ENCODE peak calls at places on chromosomes 11 and 22, in seven cellular contexts. One of them, this sample, is unnamed.

GRCh38 chr11:12042215-12042676 is 33.8 kb upstream of the DKK3 start:
- DNase-seq in hepatocyte: peak; percentile 34
- DNase-seq in HCT116: peak; percentile 44
- DNase-seq in SK-N-SH: no peak
- DNase-seq in MM.1S: no peak
- DNase-seq in OCI-LY7: no peak
- DNase-seq in PC-3: peak; percentile 94
- DNase-seq in this sample: no peak

GRCh38 chr22:27144345-27144744 is 487.0 kb downstream of the MIAT start:
- DNase-seq in hepatocyte: no peak
- DNase-seq in HCT116: no peak
- DNase-seq in SK-N-SH: no peak
- DNase-seq in MM.1S: no peak
- DNase-seq in OCI-LY7: no peak
- DNase-seq in PC-3: no peak
- DNase-seq in this sample: no peak

GRCh38 chr11:32893091-32893946 is 708 bp downstream of the QSER1 start:
- DNase-seq in hepatocyte: peak; percentile 86
- DNase-seq in HCT116: no peak
- DNase-seq in SK-N-SH: peak; percentile 87
- DNase-seq in MM.1S: peak; percentile 58
- DNase-seq in OCI-LY7: peak; percentile 80
- DNase-seq in PC-3: peak; percentile 32
- DNase-seq in this sample: peak; percentile 92

GRCh38 chr22:47192651-47193437 is 430.4 kb downstream of the TBC1D22A start:
- DNase-seq in hepatocyte: no peak
- DNase-seq in HCT116: peak; percentile 75
- DNase-seq in SK-N-SH: no peak
- DNase-seq in MM.1S: no peak
- DNase-seq in OCI-LY7: peak; percentile 55
- DNase-seq in PC-3: peak; percentile 52
- DNase-seq in this sample: no peak

GRCh38 chr11:6926208-6927029 is at the start of gene ZNF215:
- DNase-seq in hepatocyte: peak; percentile 92
- DNase-seq in HCT116: peak; percentile 93
- DNase-seq in SK-N-SH: peak; percentile 17
- DNase-seq in MM.1S: peak; percentile 92
- DNase-seq in OCI-LY7: peak; percentile 94
- DNase-seq in PC-3: peak; percentile 80
- DNase-seq in this sample: peak; percentile 92

GRCh38 chr11:95792200-95792599 is 1.9 kb downstream of the CEP57 start:
- DNase-seq in hepatocyte: no peak
- DNase-seq in HCT116: no peak
- DNase-seq in SK-N-SH: no peak
- DNase-seq in MM.1S: no peak
- DNase-seq in OCI-LY7: no peak
- DNase-seq in PC-3: no peak
- DNase-seq in this sample: no peak

GRCh38 chr11:91664521-91664920 is 560.1 kb upstream of the FAT3 start:
- DNase-seq in hepatocyte: no peak
- DNase-seq in HCT116: no peak
- DNase-seq in SK-N-SH: no peak
- DNase-seq in MM.1S: no peak
- DNase-seq in OCI-LY7: no peak
- DNase-seq in PC-3: peak; percentile 31
- DNase-seq in this sample: peak; percentile 3

GRCh38 chr11:94800394-94800793 is 32.2 kb downstream of the AMOTL1 start:
- DNase-seq in hepatocyte: peak; percentile 52
- DNase-seq in HCT116: no peak
- DNase-seq in SK-N-SH: no peak
- DNase-seq in MM.1S: no peak
- DNase-seq in OCI-LY7: no peak
- DNase-seq in PC-3: no peak
- DNase-seq in this sample: no peak

GRCh38 chr22:37175414-37176144 is 12.5 kb downstream of the C1QTNF6 start:
- DNase-seq in hepatocyte: no peak
- DNase-seq in HCT116: no peak
- DNase-seq in SK-N-SH: peak; percentile 8
- DNase-seq in MM.1S: no peak
- DNase-seq in OCI-LY7: no peak
- DNase-seq in PC-3: no peak
- DNase-seq in this sample: no peak

GRCh38 chr11:15161746-15162145 is 47.0 kb downstream of the INSC start:
- DNase-seq in hepatocyte: no peak
- DNase-seq in HCT116: no peak
- DNase-seq in SK-N-SH: no peak
- DNase-seq in MM.1S: no peak
- DNase-seq in OCI-LY7: no peak
- DNase-seq in PC-3: no peak
- DNase-seq in this sample: no peak

GRCh38 chr11:26473216-26474194 is 98.6 kb downstream of the MUC15 start:
- DNase-seq in hepatocyte: no peak
- DNase-seq in HCT116: no peak
- DNase-seq in SK-N-SH: no peak
- DNase-seq in MM.1S: no peak
- DNase-seq in OCI-LY7: no peak
- DNase-seq in PC-3: no peak
- DNase-seq in this sample: no peak

GRCh38 chr11:44207292-44207691 is 102.6 kb downstream of the ALX4 start:
- DNase-seq in hepatocyte: no peak
- DNase-seq in HCT116: no peak
- DNase-seq in SK-N-SH: no peak
- DNase-seq in MM.1S: no peak
- DNase-seq in OCI-LY7: no peak
- DNase-seq in PC-3: no peak
- DNase-seq in this sample: no peak

GRCh38 chr22:46138058-46138797 is 12.1 kb upstream of the PPARA start:
- DNase-seq in hepatocyte: no peak
- DNase-seq in HCT116: no peak
- DNase-seq in SK-N-SH: no peak
- DNase-seq in MM.1S: no peak
- DNase-seq in OCI-LY7: no peak
- DNase-seq in PC-3: no peak
- DNase-seq in this sample: no peak

GRCh38 chr22:17250380-17251129 is 31.3 kb upstream of the ADA2 start:
- DNase-seq in hepatocyte: no peak
- DNase-seq in HCT116: no peak
- DNase-seq in SK-N-SH: no peak
- DNase-seq in MM.1S: no peak
- DNase-seq in OCI-LY7: no peak
- DNase-seq in PC-3: no peak
- DNase-seq in this sample: no peak

GRCh38 chr22:38411016-38411415 is 44.0 kb downstream of the KCNJ4 start:
- DNase-seq in hepatocyte: no peak
- DNase-seq in HCT116: no peak
- DNase-seq in SK-N-SH: no peak
- DNase-seq in MM.1S: no peak
- DNase-seq in OCI-LY7: no peak
- DNase-seq in PC-3: no peak
- DNase-seq in this sample: no peak

GRCh38 chr11:1633864-1634263 is 4.3 kb downstream of the KRTAP5-5 start:
- DNase-seq in hepatocyte: no peak
- DNase-seq in HCT116: no peak
- DNase-seq in SK-N-SH: no peak
- DNase-seq in MM.1S: no peak
- DNase-seq in OCI-LY7: no peak
- DNase-seq in PC-3: no peak
- DNase-seq in this sample: no peak

GRCh38 chr22:47837703-47838102 is 1075.3 kb downstream of the TBC1D22A start:
- DNase-seq in hepatocyte: peak; percentile 30
- DNase-seq in HCT116: peak; percentile 13
- DNase-seq in SK-N-SH: peak; percentile 20
- DNase-seq in MM.1S: peak; percentile 70
- DNase-seq in OCI-LY7: peak; percentile 65
- DNase-seq in PC-3: peak; percentile 54
- DNase-seq in this sample: peak; percentile 49

GRCh38 chr22:39469681-39470461 is 13.1 kb downstream of the MGAT3 start:
- DNase-seq in hepatocyte: peak; percentile 59
- DNase-seq in HCT116: no peak
- DNase-seq in SK-N-SH: peak; percentile 44
- DNase-seq in MM.1S: no peak
- DNase-seq in OCI-LY7: no peak
- DNase-seq in PC-3: no peak
- DNase-seq in this sample: peak; percentile 46

GRCh38 chr11:43589601-43590250 is 90.8 kb upstream of the HSD17B12 start:
- DNase-seq in hepatocyte: no peak
- DNase-seq in HCT116: no peak
- DNase-seq in SK-N-SH: no peak
- DNase-seq in MM.1S: no peak
- DNase-seq in OCI-LY7: no peak
- DNase-seq in PC-3: no peak
- DNase-seq in this sample: no peak

GRCh38 chr22:42282943-42283287 is 12.5 kb upstream of the TCF20 start:
- DNase-seq in hepatocyte: no peak
- DNase-seq in HCT116: no peak
- DNase-seq in SK-N-SH: no peak
- DNase-seq in MM.1S: no peak
- DNase-seq in OCI-LY7: no peak
- DNase-seq in PC-3: no peak
- DNase-seq in this sample: peak; percentile 83

GRCh38 chr11:108787105-108787504 is 122.2 kb downstream of the DDX10 start:
- DNase-seq in hepatocyte: no peak
- DNase-seq in HCT116: no peak
- DNase-seq in SK-N-SH: no peak
- DNase-seq in MM.1S: no peak
- DNase-seq in OCI-LY7: no peak
- DNase-seq in PC-3: peak; percentile 44
- DNase-seq in this sample: no peak
- TF ChIP-seq EZH2phosphoT487 in hepatocyte: no peak
- TF ChIP-seq EZH2phosphoT487 in HCT116: no peak
- TF ChIP-seq EZH2phosphoT487 in SK-N-SH: no peak
- TF ChIP-seq EZH2phosphoT487 in MM.1S: no peak
- TF ChIP-seq EZH2phosphoT487 in OCI-LY7: no peak
- TF ChIP-seq EZH2phosphoT487 in PC-3: no peak
- TF ChIP-seq EZH2phosphoT487 in this sample: no peak

GRCh38 chr11:110962907-110963306 is 250.7 kb upstream of the ARHGAP20 start:
- DNase-seq in hepatocyte: no peak
- DNase-seq in HCT116: no peak
- DNase-seq in SK-N-SH: peak; percentile 12
- DNase-seq in MM.1S: no peak
- DNase-seq in OCI-LY7: no peak
- DNase-seq in PC-3: no peak
- DNase-seq in this sample: no peak
- TF ChIP-seq EZH2phosphoT487 in hepatocyte: no peak
- TF ChIP-seq EZH2phosphoT487 in HCT116: no peak
- TF ChIP-seq EZH2phosphoT487 in SK-N-SH: no peak
- TF ChIP-seq EZH2phosphoT487 in MM.1S: no peak
- TF ChIP-seq EZH2phosphoT487 in OCI-LY7: no peak
- TF ChIP-seq EZH2phosphoT487 in PC-3: no peak
- TF ChIP-seq EZH2phosphoT487 in this sample: no peak

GRCh38 chr11:123392813-123393212 is 37.3 kb upstream of the GRAMD1B start:
- DNase-seq in hepatocyte: no peak
- DNase-seq in HCT116: no peak
- DNase-seq in SK-N-SH: no peak
- DNase-seq in MM.1S: no peak
- DNase-seq in OCI-LY7: no peak
- DNase-seq in PC-3: no peak
- DNase-seq in this sample: no peak
- TF ChIP-seq EZH2phosphoT487 in hepatocyte: no peak
- TF ChIP-seq EZH2phosphoT487 in HCT116: no peak
- TF ChIP-seq EZH2phosphoT487 in SK-N-SH: no peak
- TF ChIP-seq EZH2phosphoT487 in MM.1S: no peak
- TF ChIP-seq EZH2phosphoT487 in OCI-LY7: no peak
- TF ChIP-seq EZH2phosphoT487 in PC-3: no peak
- TF ChIP-seq EZH2phosphoT487 in this sample: no peak

GRCh38 chr11:29333993-29334780 is 682.6 kb downstream of the KCNA4 start:
- DNase-seq in hepatocyte: peak; percentile 55
- DNase-seq in HCT116: peak; percentile 29
- DNase-seq in SK-N-SH: peak; percentile 23
- DNase-seq in MM.1S: peak; percentile 38
- DNase-seq in OCI-LY7: peak; percentile 27
- DNase-seq in PC-3: peak; percentile 70
- DNase-seq in this sample: peak; percentile 56
- TF ChIP-seq EZH2phosphoT487 in hepatocyte: no peak
- TF ChIP-seq EZH2phosphoT487 in HCT116: no peak
- TF ChIP-seq EZH2phosphoT487 in SK-N-SH: no peak
- TF ChIP-seq EZH2phosphoT487 in MM.1S: no peak
- TF ChIP-seq EZH2phosphoT487 in OCI-LY7: no peak
- TF ChIP-seq EZH2phosphoT487 in PC-3: no peak
- TF ChIP-seq EZH2phosphoT487 in this sample: no peak

GRCh38 chr11:20110908-20111669 is 49.2 kb downstream of the DBX1 start:
- DNase-seq in hepatocyte: peak; percentile 81
- DNase-seq in HCT116: peak; percentile 72
- DNase-seq in SK-N-SH: peak; percentile 78
- DNase-seq in MM.1S: peak; percentile 77
- DNase-seq in OCI-LY7: peak; percentile 65
- DNase-seq in PC-3: peak; percentile 90
- DNase-seq in this sample: peak; percentile 76

GRCh38 chr11:20113147-20113435 is 47.2 kb downstream of the DBX1 start:
- DNase-seq in hepatocyte: no peak
- DNase-seq in HCT116: no peak
- DNase-seq in SK-N-SH: no peak
- DNase-seq in MM.1S: no peak
- DNase-seq in OCI-LY7: no peak
- DNase-seq in PC-3: no peak
- DNase-seq in this sample: no peak

GRCh38 chr11:20109731-20110445 is 50.4 kb downstream of the DBX1 start:
- DNase-seq in hepatocyte: no peak
- DNase-seq in HCT116: no peak
- DNase-seq in SK-N-SH: no peak
- DNase-seq in MM.1S: no peak
- DNase-seq in OCI-LY7: no peak
- DNase-seq in PC-3: no peak
- DNase-seq in this sample: no peak

GRCh38 chr11:20112291-20113146 is 47.8 kb downstream of the DBX1 start:
- DNase-seq in hepatocyte: peak; percentile 87
- DNase-seq in HCT116: peak; percentile 82
- DNase-seq in SK-N-SH: peak; percentile 44
- DNase-seq in MM.1S: no peak
- DNase-seq in OCI-LY7: no peak
- DNase-seq in PC-3: peak; percentile 83
- DNase-seq in this sample: no peak

GRCh38 chr11:20111871-20112270 is 48.4 kb downstream of the DBX1 start:
- DNase-seq in hepatocyte: no peak
- DNase-seq in HCT116: no peak
- DNase-seq in SK-N-SH: no peak
- DNase-seq in MM.1S: no peak
- DNase-seq in OCI-LY7: no peak
- DNase-seq in PC-3: no peak
- DNase-seq in this sample: no peak
- TF ChIP-seq EZH2phosphoT487 in hepatocyte: no peak
- TF ChIP-seq EZH2phosphoT487 in HCT116: no peak
- TF ChIP-seq EZH2phosphoT487 in SK-N-SH: no peak
- TF ChIP-seq EZH2phosphoT487 in MM.1S: no peak
- TF ChIP-seq EZH2phosphoT487 in OCI-LY7: no peak
- TF ChIP-seq EZH2phosphoT487 in PC-3: no peak
- TF ChIP-seq EZH2phosphoT487 in this sample: no peak